ENCODE peak calls at places on chromosomes 12 and 14, in eight cellular contexts. One of them, this sample, is unnamed.
A peak's percentile ranks its signal among the peaks of the same experiment; 100 is the strongest.

GRCh38 chr14:78075610-78076277 is 94.4 kb upstream of the NRXN3 start:
- DNase-seq in endothelial cell: no peak
- DNase-seq in HT1080: no peak
- DNase-seq in sciatic nerve: peak; percentile 67
- DNase-seq in left cardiac atrium: no peak
- DNase-seq in DMS53: peak; percentile 87
- DNase-seq in NCI-H1105: no peak
- DNase-seq in hypothalamus: no peak
- DNase-seq in this sample: no peak

GRCh38 chr12:115710104-115710564 is 567.4 kb downstream of the MED13L start:
- DNase-seq in sciatic nerve: peak; percentile 65
- DNase-seq in HT1080: peak; percentile 66
- DNase-seq in hypothalamus: no peak
- DNase-seq in left cardiac atrium: peak; percentile 31
- DNase-seq in DMS53: peak; percentile 36
- DNase-seq in NCI-H1105: no peak
- DNase-seq in endothelial cell: no peak
- DNase-seq in this sample: no peak

GRCh38 chr14:57364659-57365450 is 25.5 kb upstream of the NAA30 start:
- DNase-seq in hypothalamus: no peak
- DNase-seq in HT1080: no peak
- DNase-seq in DMS53: no peak
- DNase-seq in endothelial cell: no peak
- DNase-seq in NCI-H1105: no peak
- DNase-seq in sciatic nerve: no peak
- DNase-seq in left cardiac atrium: no peak
- DNase-seq in this sample: peak; percentile 58

GRCh38 chr14:58298880-58299664 is 717 bp downstream of the ARID4A start:
- DNase-seq in left cardiac atrium: peak; percentile 39
- DNase-seq in endothelial cell: peak; percentile 36
- DNase-seq in HT1080: no peak
- DNase-seq in NCI-H1105: no peak
- DNase-seq in DMS53: peak; percentile 42
- DNase-seq in hypothalamus: peak; percentile 32
- DNase-seq in sciatic nerve: peak; percentile 68
- DNase-seq in this sample: peak; percentile 71

GRCh38 chr14:76109087-76109880 is 42.4 kb upstream of the GPATCH2L start:
- DNase-seq in hypothalamus: no peak
- DNase-seq in left cardiac atrium: no peak
- DNase-seq in HT1080: no peak
- DNase-seq in NCI-H1105: no peak
- DNase-seq in DMS53: no peak
- DNase-seq in sciatic nerve: no peak
- DNase-seq in endothelial cell: no peak
- DNase-seq in this sample: no peak

GRCh38 chr12:118302053-118302452 is 70.7 kb downstream of the TAOK3 start:
- DNase-seq in hypothalamus: no peak
- DNase-seq in DMS53: peak; percentile 16
- DNase-seq in HT1080: peak; percentile 71
- DNase-seq in endothelial cell: no peak
- DNase-seq in NCI-H1105: no peak
- DNase-seq in left cardiac atrium: no peak
- DNase-seq in sciatic nerve: no peak
- DNase-seq in this sample: no peak

GRCh38 chr14:75604979-75605825 is 26.8 kb downstream of the FLVCR2 start:
- DNase-seq in left cardiac atrium: peak; percentile 66
- DNase-seq in hypothalamus: no peak
- DNase-seq in endothelial cell: peak; percentile 18
- DNase-seq in NCI-H1105: no peak
- DNase-seq in HT1080: peak; percentile 6
- DNase-seq in sciatic nerve: peak; percentile 73
- DNase-seq in DMS53: no peak
- DNase-seq in this sample: no peak

GRCh38 chr14:20421267-20421666 is 8.0 kb upstream of the TEP1 start:
- DNase-seq in HT1080: no peak
- DNase-seq in hypothalamus: no peak
- DNase-seq in endothelial cell: no peak
- DNase-seq in DMS53: no peak
- DNase-seq in left cardiac atrium: no peak
- DNase-seq in sciatic nerve: no peak
- DNase-seq in NCI-H1105: no peak
- DNase-seq in this sample: no peak

GRCh38 chr12:123815968-123816367 is 53.9 kb downstream of the DNAH10 start:
- DNase-seq in NCI-H1105: no peak
- DNase-seq in sciatic nerve: no peak
- DNase-seq in endothelial cell: no peak
- DNase-seq in DMS53: no peak
- DNase-seq in HT1080: no peak
- DNase-seq in hypothalamus: peak; percentile 63
- DNase-seq in left cardiac atrium: no peak
- DNase-seq in this sample: no peak

GRCh38 chr12:89789862-89790261 is 81.2 kb upstream of the ATP2B1 start:
- DNase-seq in hypothalamus: no peak
- DNase-seq in NCI-H1105: no peak
- DNase-seq in HT1080: no peak
- DNase-seq in DMS53: no peak
- DNase-seq in left cardiac atrium: no peak
- DNase-seq in endothelial cell: no peak
- DNase-seq in sciatic nerve: no peak
- DNase-seq in this sample: no peak

GRCh38 chr12:12979151-12979550 is 20.9 kb downstream of the HEBP1 start:
- DNase-seq in sciatic nerve: no peak
- DNase-seq in NCI-H1105: no peak
- DNase-seq in left cardiac atrium: no peak
- DNase-seq in HT1080: no peak
- DNase-seq in endothelial cell: no peak
- DNase-seq in hypothalamus: no peak
- DNase-seq in DMS53: no peak
- DNase-seq in this sample: no peak

GRCh38 chr14:92846162-92846897 is 52.2 kb downstream of the GOLGA5 start:
- DNase-seq in HT1080: peak; percentile 82
- DNase-seq in sciatic nerve: no peak
- DNase-seq in endothelial cell: no peak
- DNase-seq in NCI-H1105: no peak
- DNase-seq in hypothalamus: no peak
- DNase-seq in left cardiac atrium: no peak
- DNase-seq in DMS53: no peak
- DNase-seq in this sample: no peak

This sample was measured in ecto neural progenitor cell.